ENCODE peak calls at places on chromosome 16, in six cellular contexts. S is BJ, Q is lower leg skin, E is HFF-Myc, O is Peyer's patch, I is astrocyte of the spinal cord. Z is an unnamed sample.
A peak's percentile ranks its signal among the peaks of the same experiment; 100 is the strongest.

GRCh38 chr16:67155305-67156145 is 4.2 kb downstream of the TRADD start:
- DNase-seq in Q (no peak), S (no peak), O (peak; percentile 88), E (no peak), I (peak; percentile 58), Z (peak; percentile 38)

GRCh38 chr16:4976079-4976478 is 17.9 kb downstream of the SEC14L5 start:
- DNase-seq in E (no peak), S (no peak), I (no peak), O (no peak), Q (no peak), Z (no peak)

GRCh38 chr16:79169239-79169638 is 431.3 kb downstream of the MAF start:
- DNase-seq in E (no peak), Q (no peak), S (no peak), O (no peak), I (no peak), Z (no peak)

GRCh38 chr16:64240586-64240985 is 881.3 kb downstream of the CDH11 start:
- DNase-seq in E (no peak), I (no peak), S (peak; percentile 18), Q (no peak), O (no peak), Z (no peak)

GRCh38 chr16:56357291-56357764 is 68.0 kb downstream of the AMFR start:
- DNase-seq in Q (no peak), I (no peak), S (no peak), E (no peak), O (peak; percentile 49), Z (peak; percentile 9)

GRCh38 chr16:65312071-65312470 is 190.2 kb upstream of the CDH11 start:
- DNase-seq in O (no peak), S (no peak), I (peak; percentile 49), Q (no peak), E (no peak), Z (no peak)

GRCh38 chr16:82935781-82936180 is 309.0 kb downstream of the CDH13 start:
- DNase-seq in I (no peak), Q (no peak), E (no peak), O (no peak), S (no peak), Z (no peak)

GRCh38 chr16:16021988-16022682 is 72.7 kb downstream of the ABCC1 start:
- DNase-seq in E (peak; percentile 90), O (peak; percentile 83), I (peak; percentile 95), S (peak; percentile 85), Q (peak; percentile 92), Z (peak; percentile 91)

GRCh38 chr16:87525352-87525751 is 32.5 kb upstream of the ZCCHC14 start:
- DNase-seq in O (no peak), E (no peak), I (no peak), S (no peak), Q (no peak), Z (no peak)

GRCh38 chr16:19837984-19838707 is 46.5 kb downstream of the GPRC5B start:
- DNase-seq in Q (no peak), E (no peak), S (no peak), O (no peak), I (no peak), Z (no peak)

GRCh38 chr16:14132696-14133048 is 61.6 kb downstream of the MRTFB start:
- DNase-seq in Q (no peak), S (no peak), O (no peak), I (no peak), E (no peak), Z (no peak)

GRCh38 chr16:48612621-48613020 is 2.6 kb upstream of the N4BP1 start:
- DNase-seq in S (no peak), E (no peak), Q (no peak), O (no peak), I (no peak), Z (no peak)

GRCh38 chr16:58882292-58882691 is 148.2 kb upstream of the GOT2 start:
- DNase-seq in S (no peak), E (no peak), O (no peak), I (no peak), Q (no peak), Z (no peak)

GRCh38 chr16:57606847-57607501 is 21.5 kb upstream of the ADGRG1 start:
- DNase-seq in O (no peak), E (no peak), S (no peak), Q (no peak), I (no peak), Z (no peak)

GRCh38 chr16:14110728-14111251 is 39.7 kb downstream of the MRTFB start:
- DNase-seq in I (no peak), O (no peak), Q (no peak), E (no peak), S (no peak), Z (peak; percentile 8)

GRCh38 chr16:58336332-58337089 is 41.7 kb upstream of the PRSS54 start:
- DNase-seq in Q (peak; percentile 75), O (peak; percentile 85), S (peak; percentile 7), I (peak; percentile 70), E (peak; percentile 59), Z (peak; percentile 48)

GRCh38 chr16:82859638-82860037 is 232.9 kb downstream of the CDH13 start:
- DNase-seq in S (no peak), Q (no peak), O (no peak), I (no peak), E (no peak), Z (no peak)

GRCh38 chr16:53056528-53056881 is 1.7 kb downstream of the CHD9 start:
- DNase-seq in O (no peak), I (peak; percentile 69), E (no peak), S (no peak), Q (no peak), Z (no peak)
- H3K4me3 ChIP-seq in O (peak overlapping the region; percentile 60), I (no peak overlapping the region), E (peak overlapping the region; percentile 71), S (no peak overlapping the region), Q (no peak overlapping the region), Z (no peak overlapping the region)

DNA sequence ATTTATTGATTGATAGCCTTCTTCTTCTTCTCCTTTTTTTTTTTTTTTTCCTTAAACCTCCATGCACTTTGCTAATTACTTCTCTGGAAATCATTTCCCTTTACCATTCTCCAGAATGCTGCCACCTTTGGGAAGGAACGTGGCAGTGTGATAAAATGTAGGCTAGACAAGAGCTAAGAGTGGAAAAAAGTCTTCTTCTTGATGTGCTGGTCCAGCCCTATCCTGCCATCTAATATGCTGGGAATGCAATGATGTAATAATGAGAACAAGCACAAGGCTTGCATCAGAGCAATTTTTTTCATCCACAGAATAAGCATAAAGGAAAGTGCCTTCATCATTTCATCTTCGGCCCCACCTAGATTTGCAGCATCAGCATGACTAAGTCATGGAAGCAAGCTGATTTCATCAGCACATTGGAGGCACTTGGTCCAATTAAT is 128.7 kb upstream of the ZFHX3 start:
- DNase-seq in I (peak; percentile 82), S (peak; percentile 91), Q (no peak), E (no peak), O (no peak), Z (peak; percentile 22)
- TF ChIP-seq CTCF in I (peak; percentile 34), S (peak; percentile 58), Q (no peak), E (peak; percentile 45), O (no peak), Z (peak; percentile 32)

GRCh38 chr16:152141-153128 is at the start of gene HBZ:
- DNase-seq in E (no peak), Q (no peak), O (no peak), S (no peak), I (no peak), Z (no peak)

GRCh38 chr16:160691-161190 is 5.0 kb upstream of the HBM start:
- DNase-seq in E (no peak), O (no peak), I (no peak), Q (no peak), S (no peak), Z (no peak)

GRCh38 chr16:159136-159849 is 6.5 kb upstream of the HBM start:
- DNase-seq in O (no peak), S (no peak), I (no peak), Q (no peak), E (no peak), Z (no peak)

GRCh38 chr16:154223-155030 is 2.0 kb downstream of the HBZ start:
- DNase-seq in O (no peak), I (peak; percentile 31), E (no peak), S (no peak), Q (no peak), Z (no peak)

GRCh38 chr16:155031-155398 is 2.6 kb downstream of the HBZ start:
- DNase-seq in O (no peak), E (no peak), Q (no peak), I (no peak), S (no peak), Z (no peak)
- H3K4me3 ChIP-seq in O (peak overlapping the region; percentile 48), E (peak overlapping the region; percentile 46), Q (no peak overlapping the region), I (no peak overlapping the region), S (no peak overlapping the region), Z (peak overlapping the region; percentile 46)

GRCh38 chr16:85443116-85443515 is 170.0 kb upstream of the GSE1 start:
- DNase-seq in E (no peak), S (no peak), I (no peak), O (no peak), Q (no peak), Z (no peak)

GRCh38 chr16:85443531-85443930 is 169.6 kb upstream of the GSE1 start:
- DNase-seq in O (no peak), I (no peak), S (no peak), Q (no peak), E (no peak), Z (no peak)

GRCh38 chr16:85445779-85446222 is 167.3 kb upstream of the GSE1 start:
- DNase-seq in O (no peak), E (no peak), I (no peak), Q (no peak), S (no peak), Z (no peak)

GRCh38 chr16:85446846-85447656 is 166.1 kb upstream of the GSE1 start:
- DNase-seq in Q (no peak), E (no peak), I (no peak), S (no peak), O (no peak), Z (no peak)

DNA sequence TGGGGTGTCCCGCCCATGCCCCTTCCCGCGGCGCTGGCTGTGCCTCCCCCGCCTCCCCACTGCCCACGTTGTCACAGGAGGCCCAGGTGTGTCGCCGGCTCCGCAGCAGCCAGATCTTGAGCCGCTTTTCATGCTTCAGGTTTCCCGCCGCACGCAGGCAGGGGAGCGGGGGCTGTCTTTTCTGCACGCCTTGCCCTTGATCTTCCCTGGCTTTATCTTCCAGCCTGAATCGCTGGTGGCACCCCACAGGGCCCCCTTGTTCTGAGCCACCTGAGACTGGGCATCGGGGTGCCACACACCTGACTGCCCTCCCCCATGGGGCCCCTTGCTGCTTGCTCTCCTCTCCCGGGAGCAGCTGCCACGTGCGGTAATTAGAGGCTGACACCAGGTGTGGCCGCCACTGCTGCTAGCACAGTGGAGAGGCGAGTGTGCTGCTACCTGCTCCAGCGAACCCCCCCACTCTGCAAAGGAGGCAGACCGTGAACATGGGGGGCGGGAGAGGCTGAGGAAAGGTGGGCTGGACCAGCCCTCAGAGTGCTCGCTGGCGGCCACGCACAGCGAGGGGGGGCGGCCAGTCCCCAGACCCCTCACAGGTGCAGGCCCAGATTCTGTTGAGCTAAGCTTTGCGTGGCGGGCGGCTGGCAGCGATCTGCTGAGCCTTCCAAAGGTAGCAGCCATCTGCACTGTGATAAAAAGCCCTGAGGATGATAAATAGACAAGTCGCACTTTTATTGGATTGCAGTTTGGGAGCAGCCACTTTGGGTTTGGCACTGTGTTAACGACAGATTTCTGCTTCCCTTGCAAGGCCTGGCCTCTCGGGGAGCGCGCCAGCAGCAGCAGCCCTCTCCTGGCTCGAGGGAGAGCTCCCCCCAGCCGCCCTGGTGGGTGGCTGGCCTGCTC is 168.0 kb upstream of the GSE1 start:
- DNase-seq in Q (no peak), I (no peak), E (no peak), O (no peak), S (no peak), Z (no peak)
- TF ChIP-seq CTCF in Q (no peak), I (no peak), E (no peak), O (no peak), S (no peak), Z (no peak)